ENCODE peak calls at places on chromosomes 3 and 15, in five cellular contexts. A is K562, Q is GM12878, S is HepG2, B is H1. I is an unnamed sample.

GRCh38 chr3:72903004-72903403 is 15.2 kb downstream of the GXYLT2 start:
- DNase-seq in A (no peak), Q (no peak), S (peak; percentile 73), B (no peak), I (no peak)

GRCh38 chr15:101320501-101321052 is 25.5 kb upstream of the SNRPA1 start:
- DNase-seq in B (peak; percentile 71), A (no peak), Q (no peak), S (no peak), I (peak; percentile 64)

GRCh38 chr3:194867270-194867983 is 181.7 kb downstream of the FAM43A start:
- DNase-seq in S (no peak), Q (no peak), B (no peak), A (no peak), I (no peak)

GRCh38 chr15:96207377-96208006 is 123.0 kb upstream of the NR2F2 start:
- DNase-seq in A (no peak), B (no peak), S (no peak), Q (no peak), I (no peak)

GRCh38 chr3:5787863-5788488 is 600.5 kb downstream of the EDEM1 start:
- DNase-seq in S (no peak), A (peak; percentile 26), B (no peak), Q (no peak), I (no peak)

GRCh38 chr3:141383555-141384129 is 15.3 kb downstream of the ZBTB38 start:
- DNase-seq in Q (no peak), A (no peak), S (no peak), B (no peak), I (no peak)

GRCh38 chr3:56976666-56977560 is 83.6 kb upstream of the SPATA12 start:
- DNase-seq in B (no peak), A (no peak), S (no peak), Q (no peak), I (no peak)

GRCh38 chr3:38521391-38521987 is 25.3 kb downstream of the EXOG start:
- DNase-seq in B (peak; percentile 83), Q (peak; percentile 27), A (peak; percentile 69), S (peak; percentile 56), I (peak; percentile 83)

GRCh38 chr15:62769604-62770003 is 272.9 kb upstream of the TPM1 start:
- DNase-seq in S (no peak), A (no peak), B (no peak), Q (no peak), I (no peak)

GRCh38 chr15:99706557-99707303 is 26.5 kb downstream of the LYSMD4 start:
- DNase-seq in A (no peak), B (no peak), Q (no peak), S (no peak), I (no peak)

GRCh38 chr3:116112686-116113085 is 332.6 kb downstream of the LSAMP start:
- DNase-seq in Q (no peak), A (no peak), S (no peak), B (no peak), I (no peak)

DNA sequence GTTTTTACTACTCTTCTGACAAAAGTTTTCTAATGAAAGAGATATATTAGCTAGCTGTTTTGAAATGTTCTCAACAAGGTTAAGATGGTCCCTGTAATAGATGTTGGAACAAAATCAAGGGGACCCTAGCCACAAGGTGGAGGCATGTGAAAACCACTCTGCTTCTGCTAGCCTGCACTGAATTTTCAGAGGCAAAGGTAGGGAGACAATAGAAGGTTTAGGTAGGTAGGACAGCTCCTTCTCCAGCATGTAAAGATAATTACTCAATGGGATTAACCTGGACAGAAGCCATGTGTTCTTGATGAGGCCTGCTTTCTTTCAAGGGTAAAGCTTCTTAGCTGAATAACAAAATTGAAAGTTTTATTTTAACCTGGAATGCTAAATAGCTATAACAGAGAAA is 333.5 kb downstream of the LSAMP start:
- DNase-seq in B (no peak), A (no peak), S (no peak), Q (no peak), I (no peak)
- TF ChIP-seq ATF3 in B (no peak), A (no peak), S (no peak), Q (no peak), I (no peak)

GRCh38 chr3:123936400-123936799 is 24.6 kb downstream of the CCDC14 start:
- DNase-seq in B (no peak), S (no peak), A (no peak), Q (no peak), I (no peak)

GRCh38 chr3:123939706-123940105 is 21.3 kb downstream of the CCDC14 start:
- DNase-seq in A (no peak), Q (no peak), B (no peak), S (no peak), I (no peak)

GRCh38 chr3:123935830-123936229 is 25.2 kb downstream of the CCDC14 start:
- DNase-seq in Q (no peak), A (no peak), B (no peak), S (no peak), I (no peak)

GRCh38 chr3:123941150-123941941 is 19.7 kb downstream of the CCDC14 start:
- DNase-seq in Q (no peak), A (no peak), S (no peak), B (no peak), I (no peak)
- TF ChIP-seq CTCF in Q (no peak), A (no peak), S (no peak), B (no peak), I (no peak)

GRCh38 chr3:87486115-87486514 is 209.7 kb upstream of the POU1F1 start:
- DNase-seq in A (no peak), B (no peak), S (no peak), Q (no peak), I (no peak)

GRCh38 chr3:87494264-87494663 is 217.9 kb upstream of the POU1F1 start:
- DNase-seq in A (no peak), S (no peak), Q (no peak), B (no peak), I (no peak)

GRCh38 chr3:87491843-87492242 is 215.5 kb upstream of the POU1F1 start:
- DNase-seq in B (no peak), A (no peak), Q (no peak), S (no peak), I (no peak)

GRCh38 chr3:87488725-87489124 is 212.3 kb upstream of the POU1F1 start:
- DNase-seq in B (no peak), S (no peak), A (no peak), Q (no peak), I (no peak)

DNA sequence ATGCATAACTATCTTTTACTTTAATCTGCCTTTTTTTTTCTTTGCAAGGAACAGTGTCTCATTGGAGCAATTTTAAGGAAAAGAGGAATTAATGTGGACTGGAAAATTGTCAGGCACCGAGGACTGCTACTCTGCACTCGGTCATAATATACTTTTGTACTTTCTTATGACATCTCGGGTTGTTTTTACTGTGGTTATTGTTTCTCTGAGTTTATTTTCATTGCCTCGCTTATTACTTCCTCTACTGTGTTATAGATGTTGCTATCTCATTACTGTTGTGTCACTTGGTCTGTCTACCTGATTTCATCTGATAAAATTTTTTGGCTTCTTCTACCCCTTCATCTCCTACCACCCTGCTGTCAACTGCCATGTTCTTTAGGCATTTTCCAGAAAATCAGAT is 213.5 kb upstream of the POU1F1 start:
- DNase-seq in B (no peak), Q (no peak), A (no peak), S (no peak), I (no peak)
- TF ChIP-seq USF2 in B (no peak), Q (no peak), A (no peak), S (no peak), I (no peak)

GRCh38 chr3:127091376-127091775 is 101.6 kb upstream of the PRR23E start:
- DNase-seq in Q (no peak), A (no peak), S (no peak), B (no peak), I (no peak)

GRCh38 chr3:127088511-127089430 is 104.2 kb upstream of the PRR23E start:
- DNase-seq in Q (no peak), A (no peak), S (no peak), B (no peak), I (no peak)

GRCh38 chr3:127090218-127091160 is 102.4 kb upstream of the PRR23E start:
- DNase-seq in B (no peak), S (no peak), Q (no peak), A (no peak), I (no peak)

GRCh38 chr3:127087441-127087840 is 104.5 kb downstream of the PLXNA1 start:
- DNase-seq in B (no peak), S (no peak), A (no peak), Q (no peak), I (no peak)

GRCh38 chr3:127089487-127090145 is 103.3 kb upstream of the PRR23E start:
- DNase-seq in S (no peak), B (no peak), A (no peak), Q (no peak), I (no peak)
- TF ChIP-seq ATF3 in S (no peak), B (no peak), A (no peak), Q (no peak), I (no peak)

DNA sequence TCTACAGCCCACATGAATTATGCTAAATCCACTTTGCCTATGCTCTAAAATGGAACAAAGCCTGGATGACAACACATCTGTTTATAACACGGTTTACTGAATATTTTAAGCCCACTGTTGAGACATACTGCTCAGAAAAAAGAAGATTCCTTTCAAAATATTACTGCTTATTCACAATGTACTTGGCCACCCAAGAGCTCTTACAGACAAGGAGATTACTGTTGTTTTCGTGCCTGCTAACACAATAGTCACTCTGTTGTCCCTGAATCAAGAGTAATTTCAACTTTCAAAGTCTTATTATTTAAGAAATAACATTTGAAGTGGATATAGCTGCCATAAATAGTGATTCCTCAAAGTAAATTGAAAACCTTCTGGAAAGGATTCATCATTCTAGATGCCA is 70.9 kb downstream of the ANKRD28 start:
- DNase-seq in A (no peak), Q (no peak), S (no peak), B (no peak), I (no peak)
- TF ChIP-seq CTCF in A (no peak), Q (no peak), S (no peak), B (no peak), I (no peak)

I was measured in WTC11.